ENCODE peak calls at places on chromosome 11, in four cellular contexts. One of them, this sample, is unnamed.
A peak's percentile ranks its signal among the peaks of the same experiment; 100 is the strongest.

GRCh38 chr11:9821008-9821752 is 157.3 kb downstream of the SWAP70 start:
- DNase-seq in SK-N-SH: peak; percentile 46
- DNase-seq in GM12878: no peak
- DNase-seq in K562: no peak
- DNase-seq in this sample: no peak

GRCh38 chr11:129652828-129653227 is 162.8 kb upstream of the TMEM45B start:
- DNase-seq in K562: no peak
- DNase-seq in GM12878: no peak
- DNase-seq in SK-N-SH: no peak
- DNase-seq in this sample: peak; percentile 20

GRCh38 chr11:113721462-113722066 is 15.5 kb upstream of the TMPRSS5 start:
- DNase-seq in K562: no peak
- DNase-seq in SK-N-SH: no peak
- DNase-seq in GM12878: no peak
- DNase-seq in this sample: no peak

GRCh38 chr11:62472063-62472884 is 53.4 kb downstream of the SCGB1A1 start:
- DNase-seq in GM12878: no peak
- DNase-seq in K562: peak; percentile 79
- DNase-seq in SK-N-SH: peak; percentile 40
- DNase-seq in this sample: peak; percentile 54

GRCh38 chr11:47864910-47865309 is 16.8 kb upstream of the NUP160 start:
- DNase-seq in GM12878: no peak
- DNase-seq in SK-N-SH: no peak
- DNase-seq in K562: no peak
- DNase-seq in this sample: no peak

GRCh38 chr11:90614318-90614717 is 391.5 kb upstream of the CHORDC1 start:
- DNase-seq in SK-N-SH: no peak
- DNase-seq in GM12878: no peak
- DNase-seq in K562: no peak
- DNase-seq in this sample: no peak

GRCh38 chr11:58286249-58286648 is 18.2 kb upstream of the OR10W1 start:
- DNase-seq in K562: peak; percentile 7
- DNase-seq in GM12878: no peak
- DNase-seq in SK-N-SH: peak; percentile 3
- DNase-seq in this sample: peak; percentile 47

GRCh38 chr11:134652586-134653255 is 240.7 kb upstream of the B3GAT1 start:
- DNase-seq in K562: no peak
- DNase-seq in GM12878: no peak
- DNase-seq in SK-N-SH: no peak
- DNase-seq in this sample: no peak

DNA sequence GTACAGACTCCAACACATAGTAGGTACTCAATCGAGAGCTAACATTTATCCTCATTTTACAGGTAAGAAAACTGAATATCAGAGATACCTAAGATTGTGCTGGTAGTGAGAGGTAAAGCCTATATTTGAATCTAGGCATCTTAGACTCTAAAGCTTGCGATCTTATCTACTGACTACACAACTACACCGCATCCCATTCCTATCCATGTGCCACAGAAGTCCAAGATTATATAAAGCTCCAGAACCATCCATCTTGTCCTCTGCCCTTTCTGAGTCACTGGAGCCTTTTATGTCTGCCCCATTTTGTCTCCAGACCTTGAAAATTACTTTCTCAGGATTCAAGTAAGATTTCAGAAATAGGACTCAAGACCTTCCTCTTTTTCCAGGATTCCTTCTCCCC is 84.4 kb downstream of the OR5AK2 start:
- DNase-seq in SK-N-SH: no peak
- DNase-seq in GM12878: no peak
- DNase-seq in K562: no peak
- DNase-seq in this sample: no peak
- TF ChIP-seq RCOR1 in SK-N-SH: no peak
- TF ChIP-seq RCOR1 in GM12878: no peak
- TF ChIP-seq RCOR1 in K562: no peak
- TF ChIP-seq RCOR1 in this sample: no peak

GRCh38 chr11:29019960-29020683 is 911.9 kb downstream of the METTL15 start:
- DNase-seq in SK-N-SH: no peak
- DNase-seq in GM12878: no peak
- DNase-seq in K562: no peak
- DNase-seq in this sample: peak; percentile 6
- TF ChIP-seq CHD2 in SK-N-SH: no peak
- TF ChIP-seq CHD2 in GM12878: no peak
- TF ChIP-seq CHD2 in K562: no peak
- TF ChIP-seq CHD2 in this sample: no peak

GRCh38 chr11:1130276-1131032 is 27.3 kb upstream of the MUC5AC start:
- DNase-seq in K562: no peak
- DNase-seq in SK-N-SH: peak; percentile 29
- DNase-seq in GM12878: no peak
- DNase-seq in this sample: no peak
- TF ChIP-seq RCOR1 in K562: no peak
- TF ChIP-seq RCOR1 in SK-N-SH: no peak
- TF ChIP-seq RCOR1 in GM12878: no peak
- TF ChIP-seq RCOR1 in this sample: no peak

GRCh38 chr11:19474211-19474610 is 233.5 kb upstream of the E2F8 start:
- DNase-seq in SK-N-SH: no peak
- DNase-seq in GM12878: no peak
- DNase-seq in K562: no peak
- DNase-seq in this sample: no peak

GRCh38 chr11:19472679-19473078 is 231.9 kb upstream of the E2F8 start:
- DNase-seq in SK-N-SH: no peak
- DNase-seq in K562: no peak
- DNase-seq in GM12878: peak; percentile 19
- DNase-seq in this sample: no peak

DNA sequence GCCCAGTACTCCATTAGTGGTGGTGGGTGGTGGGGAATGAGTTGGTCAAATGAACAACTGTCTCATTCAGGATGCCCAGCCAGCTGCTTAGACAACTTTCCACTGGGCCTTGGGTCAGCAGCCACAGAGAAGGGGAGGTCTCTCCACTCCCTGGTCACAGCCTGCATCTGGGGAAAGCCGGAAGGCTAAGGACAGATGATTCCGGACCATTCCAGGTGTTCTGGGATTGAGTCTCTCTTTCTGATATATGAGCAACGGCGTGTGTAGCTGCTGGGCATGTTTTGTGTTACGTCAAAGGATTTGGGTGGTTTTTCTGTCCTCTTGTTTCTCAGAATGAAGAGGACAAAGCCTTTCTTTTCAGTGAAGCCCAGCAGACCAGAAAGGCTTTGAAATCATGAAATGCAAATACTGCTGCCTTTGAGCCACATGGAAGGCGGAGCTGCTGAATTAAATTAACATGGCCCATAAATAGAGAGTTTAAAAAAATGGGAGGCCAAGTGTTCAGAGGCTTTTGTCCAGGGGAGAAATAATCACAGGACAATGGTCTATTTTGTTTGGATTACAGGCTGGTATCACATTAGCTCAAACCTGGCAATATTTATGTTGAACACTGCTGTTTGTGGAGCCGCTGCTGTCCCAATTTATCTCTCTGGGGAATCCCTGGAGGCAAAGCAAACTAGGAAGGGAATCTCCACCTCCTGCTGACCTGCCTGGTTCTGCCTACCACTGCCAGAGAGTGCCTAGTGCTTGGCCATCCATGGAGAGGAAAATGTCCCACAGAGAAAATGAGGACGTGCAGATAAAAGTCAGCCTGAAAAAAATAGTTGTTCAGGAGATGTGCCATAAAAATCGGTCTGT is 234.4 kb upstream of the E2F8 start:
- DNase-seq in GM12878: peak; percentile 76
- DNase-seq in K562: no peak
- DNase-seq in SK-N-SH: peak; percentile 26
- DNase-seq in this sample: no peak
- TF ChIP-seq CHD2 in GM12878: peak; percentile 11
- TF ChIP-seq CHD2 in K562: no peak
- TF ChIP-seq CHD2 in SK-N-SH: no peak
- TF ChIP-seq CHD2 in this sample: no peak

DNA sequence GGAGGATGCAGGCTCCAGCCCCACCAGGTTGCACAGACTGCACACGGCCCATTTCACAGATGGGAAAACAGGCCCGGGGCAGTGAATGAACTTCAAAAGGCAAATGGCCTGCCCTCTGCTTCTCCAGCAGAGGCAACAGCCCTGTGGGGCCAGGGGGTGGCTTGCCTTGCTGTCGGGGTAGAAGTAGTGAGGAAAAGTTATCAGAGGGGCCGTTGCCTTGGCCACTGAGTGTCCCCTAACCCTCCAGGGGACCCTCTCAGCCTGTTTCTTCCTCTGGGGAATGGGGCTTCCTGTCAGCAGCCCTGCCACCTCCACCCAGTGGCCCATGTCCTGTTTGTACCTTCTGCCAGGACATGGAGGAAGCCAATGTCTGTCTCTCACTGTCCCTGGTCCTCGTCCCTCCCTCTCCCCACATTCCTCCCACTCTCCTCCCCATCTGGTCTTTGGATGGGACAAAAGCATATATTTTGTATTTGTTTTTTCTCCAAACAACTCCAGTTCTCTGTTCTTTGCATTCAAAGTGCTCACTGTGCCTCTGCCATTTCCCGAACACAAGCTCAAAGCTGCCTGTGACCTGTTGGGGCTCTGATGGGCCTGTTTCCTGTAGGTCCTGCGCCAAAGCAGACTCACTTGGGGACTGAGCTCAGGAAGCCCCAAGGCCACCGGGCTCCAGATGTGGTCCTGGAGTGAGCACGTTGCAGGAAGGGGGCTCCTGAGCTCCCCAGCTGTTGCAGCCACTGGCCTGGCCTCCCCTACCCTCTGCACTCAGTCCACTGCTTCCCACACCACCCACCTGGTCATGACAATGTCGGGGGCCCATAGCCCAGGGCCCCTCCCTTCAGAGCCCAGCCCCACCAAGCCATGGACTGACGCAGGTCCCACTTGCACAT is 9.5 kb downstream of the MAP4K2 start:
- DNase-seq in GM12878: no peak
- DNase-seq in K562: no peak
- DNase-seq in SK-N-SH: peak; percentile 37
- DNase-seq in this sample: no peak
- TF ChIP-seq RCOR1 in GM12878: no peak
- TF ChIP-seq RCOR1 in K562: no peak
- TF ChIP-seq RCOR1 in SK-N-SH: no peak
- TF ChIP-seq RCOR1 in this sample: no peak

DNA sequence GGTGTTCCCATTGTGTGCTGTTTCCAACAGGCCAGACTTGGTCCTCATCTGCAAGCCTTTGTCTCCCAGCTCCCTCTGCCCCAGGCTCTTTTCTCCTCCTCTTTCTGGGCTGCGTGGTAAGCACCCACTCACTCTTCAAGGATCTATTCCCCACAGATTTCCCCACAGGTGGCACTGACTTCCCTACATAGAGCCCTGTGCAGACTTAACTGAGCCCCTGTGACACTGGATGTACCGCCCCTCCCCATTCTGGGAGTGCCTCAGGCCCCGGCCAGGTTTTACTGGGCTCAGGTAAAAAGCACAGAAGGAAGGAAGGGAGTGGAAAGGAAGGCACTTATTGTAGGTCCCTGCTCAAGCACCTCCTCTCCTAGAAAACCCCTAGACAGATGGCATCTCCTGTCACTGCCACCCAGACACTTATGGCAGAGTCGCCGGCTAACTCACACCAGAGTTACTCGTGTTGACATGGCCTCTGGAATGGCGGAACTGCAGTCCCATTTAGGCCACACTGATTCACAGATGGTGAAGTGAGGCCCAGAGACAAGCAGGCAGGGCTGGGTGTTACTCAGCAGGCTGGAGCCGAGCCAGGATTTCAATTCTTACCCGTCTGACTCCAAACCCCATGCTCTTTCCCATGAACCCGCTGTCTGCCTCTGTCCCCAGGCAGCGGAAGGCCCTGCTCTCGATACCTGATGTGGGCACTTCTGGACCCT is 47.2 kb downstream of the LRRC32 start:
- DNase-seq in GM12878: no peak
- DNase-seq in SK-N-SH: no peak
- DNase-seq in K562: no peak
- DNase-seq in this sample: no peak
- TF ChIP-seq CHD2 in GM12878: no peak
- TF ChIP-seq CHD2 in SK-N-SH: no peak
- TF ChIP-seq CHD2 in K562: no peak
- TF ChIP-seq CHD2 in this sample: no peak

GRCh38 chr11:36015806-36016205 is 71.9 kb downstream of the LDLRAD3 start:
- DNase-seq in GM12878: no peak
- DNase-seq in K562: no peak
- DNase-seq in SK-N-SH: no peak
- DNase-seq in this sample: no peak
- TF ChIP-seq RCOR1 in GM12878: no peak
- TF ChIP-seq RCOR1 in K562: no peak
- TF ChIP-seq RCOR1 in SK-N-SH: no peak
- TF ChIP-seq RCOR1 in this sample: no peak

GRCh38 chr11:121892131-121892681 is 223.8 kb downstream of the BLID start:
- DNase-seq in GM12878: no peak
- DNase-seq in SK-N-SH: no peak
- DNase-seq in K562: no peak
- DNase-seq in this sample: no peak

GRCh38 chr11:121892863-121893262 is 223.2 kb downstream of the BLID start:
- DNase-seq in K562: no peak
- DNase-seq in GM12878: no peak
- DNase-seq in SK-N-SH: no peak
- DNase-seq in this sample: no peak

GRCh38 chr11:121895919-121896318 is 220.1 kb downstream of the BLID start:
- DNase-seq in K562: no peak
- DNase-seq in SK-N-SH: no peak
- DNase-seq in GM12878: no peak
- DNase-seq in this sample: no peak

GRCh38 chr11:121891134-121891533 is 224.9 kb downstream of the BLID start:
- DNase-seq in K562: no peak
- DNase-seq in GM12878: no peak
- DNase-seq in SK-N-SH: no peak
- DNase-seq in this sample: no peak

GRCh38 chr11:121894581-121894980 is 221.4 kb downstream of the BLID start:
- DNase-seq in SK-N-SH: no peak
- DNase-seq in K562: no peak
- DNase-seq in GM12878: no peak
- DNase-seq in this sample: no peak
- TF ChIP-seq CHD2 in SK-N-SH: no peak
- TF ChIP-seq CHD2 in K562: no peak
- TF ChIP-seq CHD2 in GM12878: no peak
- TF ChIP-seq CHD2 in this sample: no peak

GRCh38 chr11:19526119-19526518 is 186.5 kb upstream of the NAV2 start:
- DNase-seq in K562: no peak
- DNase-seq in GM12878: no peak
- DNase-seq in SK-N-SH: no peak
- DNase-seq in this sample: no peak

GRCh38 chr11:19525714-19526113 is 186.9 kb upstream of the NAV2 start:
- DNase-seq in K562: no peak
- DNase-seq in GM12878: no peak
- DNase-seq in SK-N-SH: no peak
- DNase-seq in this sample: no peak

GRCh38 chr11:19525276-19525675 is 187.4 kb upstream of the NAV2 start:
- DNase-seq in GM12878: peak; percentile 30
- DNase-seq in SK-N-SH: no peak
- DNase-seq in K562: no peak
- DNase-seq in this sample: no peak

GRCh38 chr11:19520681-19521080 is 192.0 kb upstream of the NAV2 start:
- DNase-seq in K562: no peak
- DNase-seq in GM12878: no peak
- DNase-seq in SK-N-SH: no peak
- DNase-seq in this sample: no peak

GRCh38 chr11:19524171-19524671 is 188.4 kb upstream of the NAV2 start:
- DNase-seq in GM12878: no peak
- DNase-seq in SK-N-SH: no peak
- DNase-seq in K562: no peak
- DNase-seq in this sample: no peak
- TF ChIP-seq RCOR1 in GM12878: no peak
- TF ChIP-seq RCOR1 in SK-N-SH: no peak
- TF ChIP-seq RCOR1 in K562: no peak
- TF ChIP-seq RCOR1 in this sample: no peak

GRCh38 chr11:28836285-28837081 is 728.3 kb downstream of the METTL15 start:
- DNase-seq in SK-N-SH: no peak
- DNase-seq in K562: no peak
- DNase-seq in GM12878: no peak
- DNase-seq in this sample: peak; percentile 99
- TF ChIP-seq CHD2 in SK-N-SH: no peak
- TF ChIP-seq CHD2 in K562: no peak
- TF ChIP-seq CHD2 in GM12878: no peak
- TF ChIP-seq CHD2 in this sample: no peak